ENCODE peak calls at places on chromosome 7, in five cellular contexts. P is astrocyte of the cerebellum, B is BJ, S is fibroblast of pulmonary artery, L is mucosa of descending colon. N is an unnamed sample.

GRCh38 chr7:76278540-76278939 is 23.9 kb upstream of the HSPB1 start:
- DNase-seq in L (no peak), S (no peak), P (no peak), B (no peak), N (no peak)

GRCh38 chr7:87083865-87084519 is 24.5 kb upstream of the ELAPOR2 start:
- DNase-seq in B (no peak), P (no peak), S (no peak), L (no peak), N (no peak)

GRCh38 chr7:133047321-133047720 is 34.6 kb downstream of the CHCHD3 start:
- DNase-seq in L (no peak), P (no peak), B (no peak), S (no peak), N (no peak)

GRCh38 chr7:83579740-83580139 is 69.2 kb downstream of the SEMA3E start:
- DNase-seq in L (no peak), B (no peak), P (peak; percentile 11), S (peak; percentile 40), N (no peak)

GRCh38 chr7:71182536-71182935 is 50.6 kb downstream of the GALNT17 start:
- DNase-seq in L (no peak), S (no peak), B (no peak), P (no peak), N (no peak)

GRCh38 chr7:24981544-24981951 is 1.6 kb upstream of the OSBPL3 start:
- DNase-seq in B (no peak), P (no peak), L (peak; percentile 79), S (peak; percentile 47), N (no peak)

GRCh38 chr7:5549096-5549896 is 125.7 kb upstream of the TNRC18 start:
- DNase-seq in S (peak; percentile 62), L (peak; percentile 88), P (no peak), B (no peak), N (no peak)

GRCh38 chr7:141012044-141012685 is 2.6 kb downstream of the MRPS33 start:
- DNase-seq in S (peak; percentile 75), L (peak; percentile 50), P (peak; percentile 43), B (no peak), N (peak; percentile 30)

GRCh38 chr7:3956949-3957348 is 655.9 kb downstream of the SDK1 start:
- DNase-seq in L (no peak), P (no peak), S (no peak), B (no peak), N (no peak)

GRCh38 chr7:88267421-88267820 is 39.3 kb downstream of the STEAP4 start:
- DNase-seq in S (no peak), L (no peak), P (no peak), B (no peak), N (no peak)

GRCh38 chr7:102042016-102042656 is 224.7 kb downstream of the CUX1 start:
- DNase-seq in P (no peak), L (no peak), S (peak; percentile 61), B (no peak), N (no peak)

GRCh38 chr7:111198255-111198654 is 107.3 kb downstream of the LRRN3 start:
- DNase-seq in L (no peak), S (peak; percentile 92), P (peak; percentile 98), B (peak; percentile 96), N (peak; percentile 93)

GRCh38 chr7:50266893-50267386 is 37.6 kb upstream of the IKZF1 start:
- DNase-seq in L (peak; percentile 86), S (no peak), B (no peak), P (no peak), N (no peak)

GRCh38 chr7:130397472-130397871 is 17.2 kb downstream of the CPA1 start:
- DNase-seq in L (no peak), S (no peak), P (no peak), B (no peak), N (no peak)

GRCh38 chr7:55554055-55554454 is 18.2 kb downstream of the VOPP1 start:
- DNase-seq in P (no peak), B (no peak), S (no peak), L (no peak), N (no peak)

GRCh38 chr7:111871283-111871682 is 309.0 kb upstream of the IMMP2L start:
- DNase-seq in L (no peak), B (no peak), S (no peak), P (no peak), N (no peak)

GRCh38 chr7:44217852-44218402 is 17.1 kb downstream of the YKT6 start:
- DNase-seq in L (no peak), P (no peak), S (no peak), B (no peak), N (no peak)

GRCh38 chr7:122802211-122802833 is 83.9 kb downstream of the CADPS2 start:
- DNase-seq in L (no peak), P (no peak), B (no peak), S (peak; percentile 49), N (no peak)

DNA sequence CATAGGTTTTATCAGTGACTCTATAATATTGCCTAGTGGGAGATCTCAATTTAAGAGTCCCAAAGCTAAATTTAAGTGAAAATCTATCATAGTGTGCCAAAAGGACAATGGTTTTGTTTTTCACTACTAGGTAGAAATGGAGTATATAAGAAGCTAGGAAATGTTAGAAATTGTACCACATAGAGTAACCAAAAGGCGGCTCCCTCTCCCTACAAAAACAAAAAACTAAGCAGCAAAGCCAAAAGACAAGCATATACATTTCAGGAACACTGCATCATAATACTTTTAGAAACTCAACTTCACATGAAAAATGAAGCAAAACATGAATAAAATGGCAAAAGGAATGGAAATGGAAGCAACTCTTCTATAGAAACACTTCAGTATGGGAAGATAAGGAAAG is 271.6 kb downstream of the CACNA2D1 start:
- DNase-seq in S (no peak), P (no peak), B (no peak), L (no peak), N (no peak)
- TF ChIP-seq CTCF in S (no peak), P (no peak), B (no peak), L (no peak), N (peak; percentile 20)

GRCh38 chr7:46071076-46071475 is 150.0 kb upstream of the IGFBP3 start:
- DNase-seq in B (no peak), L (no peak), P (peak; percentile 87), S (peak; percentile 56), N (no peak)
- TF ChIP-seq CTCF in B (no peak), L (no peak), P (no peak), S (no peak), N (no peak)

GRCh38 chr7:32039000-32039756 is 31.0 kb downstream of the PDE1C start:
- DNase-seq in S (no peak), P (no peak), B (no peak), L (no peak), N (no peak)
- TF ChIP-seq CTCF in S (no peak), P (no peak), B (no peak), L (no peak), N (no peak)

DNA sequence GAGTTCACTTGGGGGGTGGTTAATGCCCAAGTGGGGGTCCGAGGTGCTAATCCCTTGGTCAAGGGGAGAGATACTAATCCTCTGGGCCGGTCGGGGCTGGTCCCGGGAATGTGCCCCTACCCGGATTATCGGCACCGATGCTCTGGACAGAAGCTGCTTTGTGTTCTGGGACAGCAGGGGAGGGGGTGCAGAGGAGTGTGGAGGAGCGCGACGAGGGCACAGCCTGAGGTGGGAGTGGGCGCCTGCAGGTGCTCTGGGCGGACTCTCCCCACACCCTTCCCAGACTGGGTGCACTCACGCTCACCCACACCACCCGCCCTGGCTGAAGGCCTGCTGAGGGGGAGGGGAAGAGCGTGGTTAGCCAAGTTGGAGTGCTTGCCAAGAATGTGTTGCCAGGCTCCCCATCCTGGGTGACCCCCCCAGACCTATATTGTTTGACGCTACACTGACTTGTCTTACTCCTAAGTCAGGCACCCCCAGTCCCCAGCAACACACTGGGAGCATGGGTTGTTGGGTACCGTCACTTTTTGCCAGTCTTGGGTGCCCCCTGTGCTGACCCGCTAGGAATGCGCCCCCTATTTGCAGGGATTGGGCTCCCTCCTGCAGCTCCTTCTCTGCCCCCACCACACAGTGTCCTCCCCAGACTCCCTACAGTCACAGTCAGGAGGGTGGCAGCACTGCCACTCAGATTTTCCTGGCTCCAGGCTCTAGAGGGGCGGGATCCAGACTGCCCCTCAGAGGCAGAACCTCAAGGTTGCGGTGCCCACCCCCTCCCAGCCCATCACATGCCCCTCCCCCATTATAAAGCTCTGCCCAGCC is 1.2 kb downstream of the SLC4A2 start:
- DNase-seq in L (no peak), B (no peak), P (no peak), S (peak; percentile 64), N (no peak)
- TF ChIP-seq CTCF in L (no peak), B (no peak), P (peak; percentile 2), S (peak; percentile 9), N (no peak)

DNA sequence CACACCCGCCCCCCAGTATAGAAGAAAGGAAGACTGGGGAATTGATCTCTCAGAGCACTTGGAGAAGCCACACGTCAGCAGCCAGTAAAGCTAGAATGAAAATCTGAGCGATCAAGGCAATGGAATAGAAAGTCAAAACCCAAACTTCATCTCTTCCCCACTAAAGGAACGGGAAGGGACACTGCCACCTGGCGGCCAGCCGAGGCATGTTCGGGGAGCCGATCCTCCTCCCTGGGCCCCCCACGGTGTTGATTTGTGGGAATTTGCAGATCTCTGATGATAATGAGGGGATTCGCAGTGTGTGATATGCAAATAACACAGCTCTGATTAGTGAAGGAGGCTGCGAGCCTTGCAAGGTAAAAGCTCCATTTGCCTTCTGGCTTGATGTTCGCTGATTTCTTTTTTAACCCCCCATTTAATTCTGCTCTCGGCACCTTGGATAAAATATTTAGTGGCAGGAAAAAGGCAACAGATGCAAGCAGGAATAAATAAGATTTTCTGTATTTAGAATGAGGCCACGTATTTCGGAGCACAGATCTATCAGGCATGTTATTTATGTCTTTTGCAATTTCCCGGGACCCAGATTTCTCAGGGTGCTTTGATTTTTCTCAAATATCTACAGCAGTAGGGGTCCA is 258.6 kb downstream of the PAXIP1 start:
- DNase-seq in L (no peak), P (no peak), B (no peak), S (no peak), N (no peak)
- TF ChIP-seq CTCF in L (peak; percentile 54), P (peak; percentile 72), B (peak; percentile 28), S (peak; percentile 17), N (peak; percentile 15)

GRCh38 chr7:98808751-98809460 is 60.9 kb downstream of the TMEM130 start:
- DNase-seq in P (no peak), L (no peak), S (no peak), B (no peak), N (no peak)
- TF ChIP-seq CTCF in P (no peak), L (no peak), S (no peak), B (no peak), N (no peak)

DNA sequence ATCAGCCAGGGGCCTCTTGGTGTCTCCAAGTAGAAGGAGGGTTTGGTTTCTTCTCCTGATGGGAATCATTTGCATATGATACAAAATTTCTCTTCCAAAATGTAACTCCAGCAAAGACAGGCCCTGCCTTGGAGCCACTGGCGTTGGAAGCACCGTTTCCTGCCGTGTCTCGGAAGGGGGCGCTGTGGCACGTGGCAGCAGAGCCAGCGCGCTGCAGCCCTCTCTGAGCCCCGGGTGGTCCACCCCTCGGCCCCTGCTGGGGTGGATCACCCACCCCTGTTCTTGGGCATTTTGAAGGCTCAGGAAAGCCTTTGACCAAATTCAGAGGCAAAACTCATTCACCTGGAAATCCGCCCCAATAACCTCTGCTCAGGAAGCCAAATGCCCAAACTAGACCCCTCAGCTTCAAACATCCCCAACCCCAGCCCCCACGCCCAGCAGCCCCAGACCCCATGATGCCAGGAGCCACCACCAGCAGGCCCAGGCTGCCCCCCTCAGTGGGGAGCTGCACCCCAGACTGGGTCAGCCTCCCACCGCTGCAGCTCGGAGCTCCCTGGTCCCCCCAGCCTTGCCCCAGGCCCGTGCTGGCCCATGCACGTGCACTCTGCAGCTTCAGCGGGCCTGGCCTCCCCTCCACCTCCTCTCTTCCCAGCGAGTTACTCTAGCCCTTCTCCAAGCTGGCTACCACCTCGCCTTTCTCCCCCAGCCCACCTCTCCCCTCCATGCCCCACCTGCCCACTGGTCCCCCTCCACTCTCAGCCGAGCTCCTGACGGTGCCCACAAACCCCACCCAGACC is 29.5 kb upstream of the ELFN1 start:
- DNase-seq in P (no peak), S (no peak), B (no peak), L (peak; percentile 23), N (no peak)
- TF ChIP-seq CTCF in P (no peak), S (no peak), B (peak; percentile 9), L (no peak), N (no peak)

GRCh38 chr7:42911482-42912447 is at the start of gene C7orf25:
- DNase-seq in B (peak; percentile 46), S (peak; percentile 95), P (peak; percentile 81), L (peak; percentile 98), N (peak; percentile 76)
- TF ChIP-seq CTCF in B (peak; percentile 5), S (no peak), P (no peak), L (no peak), N (no peak)